ENCODE peak calls at places on chromosomes 3 and 15, in seven cellular contexts. D, M, Z, H, X, I and Y are unnamed samples. For H3K36me3, the result is how much of the 10 kb centered on the place peaks cover.

GRCh38 chr3:81544385-81544784 is 217.1 kb downstream of the GBE1 start:
- DNase-seq in D (no peak), M (no peak), Z (no peak), H (no peak), X (no peak), I (no peak), Y (no peak)

GRCh38 chr3:13021141-13021933 is 51.9 kb downstream of the IQSEC1 start:
- DNase-seq in D (no peak), M (no peak), Z (no peak), H (no peak), X (peak), I (peak), Y (no peak)

GRCh38 chr3:19734453-19734852 is 199.6 kb downstream of the EFHB start:
- DNase-seq in D (no peak), M (no peak), Z (no peak), H (no peak), X (no peak), I (no peak), Y (no peak)

GRCh38 chr3:36677331-36678007 is 86.9 kb downstream of the DCLK3 start:
- DNase-seq in D (no peak), M (peak), Z (no peak), H (peak), X (no peak), I (no peak), Y (peak)

GRCh38 chr15:62672268-62672667 is 370.3 kb upstream of the TPM1 start:
- DNase-seq in D (no peak), M (peak), Z (no peak), H (no peak), X (no peak), I (no peak), Y (no peak)

GRCh38 chr15:63218114-63218808 is 28.9 kb downstream of the RAB8B start:
- DNase-seq in D (peak), M (peak), Z (peak), H (no peak), X (no peak), I (no peak), Y (no peak)

GRCh38 chr3:134239538-134239937 is 11.1 kb downstream of the RYK start:
- DNase-seq in D (no peak), M (no peak), Z (no peak), H (no peak), X (no peak), I (no peak), Y (no peak)

GRCh38 chr15:29668120-29668602 is 154.1 kb downstream of the TJP1 start:
- DNase-seq in D (peak), M (peak), Z (peak), H (peak), X (peak), I (no peak), Y (peak)

GRCh38 chr3:46833346-46834300 is 29.6 kb downstream of the MYL3 start:
- DNase-seq in D (no peak), M (no peak), Z (no peak), H (no peak), X (no peak), I (no peak), Y (no peak)

GRCh38 chr3:128408693-128409620 is 57.7 kb downstream of the DNAJB8 start:
- DNase-seq in D (no peak), M (no peak), Z (no peak), H (no peak), X (peak), I (peak), Y (no peak)

GRCh38 chr3:188759516-188760005 is 412.2 kb upstream of the TPRG1 start:
- DNase-seq in D (no peak), M (no peak), Z (no peak), H (no peak), X (no peak), I (no peak), Y (no peak)

GRCh38 chr3:36025232-36025631 is 355.1 kb upstream of the STAC start:
- DNase-seq in D (no peak), M (no peak), Z (no peak), H (no peak), X (no peak), I (no peak), Y (no peak)

GRCh38 chr3:150013801-150014200 is 43.1 kb upstream of the PFN2 start:
- DNase-seq in D (no peak), M (no peak), Z (no peak), H (no peak), X (no peak), I (no peak), Y (no peak)

GRCh38 chr3:159114582-159114981 is 312.7 kb downstream of the MFSD1 start:
- DNase-seq in D (no peak), M (no peak), Z (no peak), H (no peak), X (no peak), I (no peak), Y (peak)

GRCh38 chr3:59388555-59389280 is 338.9 kb upstream of the CFAP20DC start:
- DNase-seq in D (no peak), M (no peak), Z (no peak), H (no peak), X (no peak), I (no peak), Y (no peak)

GRCh38 chr3:16288664-16289063 is 23.7 kb downstream of the OXNAD1 start:
- DNase-seq in D (no peak), M (no peak), Z (peak), H (no peak), X (no peak), I (peak), Y (no peak)

GRCh38 chr3:103976931-103977339 is 1389.8 kb upstream of the ALCAM start:
- DNase-seq in D (no peak), M (no peak), Z (no peak), H (no peak), X (no peak), I (no peak), Y (no peak)

GRCh38 chr3:10389995-10390394 is 69.1 kb upstream of the SEC13 start:
- DNase-seq in D (no peak), M (no peak), Z (no peak), H (no peak), X (no peak), I (no peak), Y (no peak)

GRCh38 chr15:50218691-50219090 is 36.7 kb downstream of the SLC27A2 start:
- DNase-seq in D (no peak), M (no peak), Z (no peak), H (no peak), X (no peak), I (no peak), Y (no peak)

GRCh38 chr15:65447145-65447544 is 24.4 kb upstream of the IGDCC4 start:
- DNase-seq in D (no peak), M (no peak), Z (no peak), H (no peak), X (no peak), I (no peak), Y (no peak)
- H3K36me3 ChIP-seq in D (under half), M (under half), Z (under half), H (under half), X (under half), I (half or more), Y (under half)

GRCh38 chr15:93017521-93017920 is 71.5 kb downstream of the RGMA start:
- DNase-seq in D (no peak), M (no peak), Z (no peak), H (no peak), X (no peak), I (no peak), Y (no peak)

GRCh38 chr15:93020976-93021772 is 67.8 kb downstream of the RGMA start:
- DNase-seq in D (no peak), M (no peak), Z (no peak), H (no peak), X (no peak), I (no peak), Y (no peak)

GRCh38 chr15:93019091-93019490 is 69.9 kb downstream of the RGMA start:
- DNase-seq in D (no peak), M (no peak), Z (no peak), H (no peak), X (no peak), I (no peak), Y (no peak)

GRCh38 chr15:93019971-93020370 is 69.0 kb downstream of the RGMA start:
- DNase-seq in D (no peak), M (no peak), Z (no peak), H (no peak), X (no peak), I (no peak), Y (no peak)

DNA sequence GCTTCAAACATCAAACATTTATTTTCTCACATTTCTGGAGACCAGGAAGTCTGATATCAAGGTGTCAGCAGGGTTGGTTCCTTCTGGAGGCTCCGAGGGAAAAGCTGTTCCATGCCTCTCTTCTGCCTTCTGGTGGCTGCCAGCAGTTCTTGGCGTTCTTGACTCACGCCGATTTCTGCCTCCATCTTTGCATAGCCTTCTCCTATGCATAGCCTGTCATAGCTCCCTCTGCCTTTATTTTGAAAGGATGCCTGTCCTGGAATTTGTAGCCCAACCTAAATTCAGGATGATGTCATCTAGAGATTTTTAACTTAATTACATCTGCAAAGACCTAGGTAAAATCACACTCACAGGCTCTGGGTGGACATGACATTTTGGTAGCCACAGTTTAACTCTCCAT is 70.4 kb downstream of the RGMA start:
- DNase-seq in D (no peak), M (no peak), Z (no peak), H (no peak), X (no peak), I (no peak), Y (peak)
- H3K36me3 ChIP-seq in D (under half), M (half or more), Z (half or more), H (half or more), X (under half), I (half or more), Y (half or more)

GRCh38 chr3:8563146-8563545 is 61.5 kb downstream of the LMCD1 start:
- DNase-seq in D (no peak), M (no peak), Z (no peak), H (no peak), X (no peak), I (no peak), Y (no peak)

GRCh38 chr3:8562081-8562595 is 60.5 kb downstream of the LMCD1 start:
- DNase-seq in D (no peak), M (no peak), Z (no peak), H (no peak), X (no peak), I (no peak), Y (no peak)

GRCh38 chr3:8565376-8565775 is 63.8 kb downstream of the LMCD1 start:
- DNase-seq in D (no peak), M (no peak), Z (no peak), H (no peak), X (no peak), I (no peak), Y (no peak)

GRCh38 chr3:8561365-8561764 is 59.7 kb downstream of the LMCD1 start:
- DNase-seq in D (no peak), M (no peak), Z (no peak), H (no peak), X (peak), I (peak), Y (no peak)

GRCh38 chr3:8563597-8563996 is 62.0 kb downstream of the LMCD1 start:
- DNase-seq in D (no peak), M (no peak), Z (no peak), H (no peak), X (no peak), I (no peak), Y (no peak)
- H3K36me3 ChIP-seq in D (under half), M (under half), Z (under half), H (under half), X (under half), I (half or more), Y (under half)

GRCh38 chr3:52694528-52695189 is 8.8 kb downstream of the GNL3 start:
- DNase-seq in D (no peak), M (no peak), Z (no peak), H (no peak), X (no peak), I (no peak), Y (no peak)
- H3K36me3 ChIP-seq in D (under half), M (half or more), Z (half or more), H (half or more), X (under half), I (half or more), Y (half or more)

DNA sequence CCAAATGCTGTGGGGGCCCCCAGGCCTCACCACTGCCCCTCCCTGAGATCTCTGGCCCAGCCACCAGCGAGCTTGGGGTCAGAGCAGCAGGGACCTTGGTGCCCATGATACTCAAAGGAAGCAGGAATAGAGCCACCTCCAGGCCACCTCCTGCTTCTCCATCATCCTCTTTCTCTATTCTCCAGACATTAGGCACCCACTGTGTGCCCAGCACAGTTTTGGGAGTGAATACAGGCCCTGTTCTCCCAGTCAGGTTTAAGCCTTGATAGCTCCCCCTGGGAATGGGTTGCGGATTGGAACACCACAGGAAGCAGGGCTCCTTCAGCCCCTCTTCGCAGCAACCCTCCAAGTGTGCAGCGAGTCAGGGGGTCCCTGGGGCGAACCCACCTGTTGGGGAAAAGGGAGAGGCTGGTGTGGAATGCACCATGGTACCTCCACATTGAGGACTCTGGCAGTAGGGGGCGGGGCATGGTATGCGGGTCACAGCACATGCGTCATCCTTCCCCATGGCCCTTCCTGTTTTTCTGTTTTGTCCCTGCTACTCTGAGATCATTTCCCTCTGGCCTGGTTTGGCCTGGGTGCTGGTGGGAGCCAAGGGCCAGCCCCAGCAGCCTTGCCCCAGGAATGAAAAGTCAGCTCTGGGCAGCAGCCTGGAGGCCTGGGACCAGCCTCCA is 14.2 kb upstream of the SEMA3B start:
- DNase-seq in D (no peak), M (peak), Z (no peak), H (no peak), X (no peak), I (peak), Y (no peak)
- H3K36me3 ChIP-seq in D (under half), M (half or more), Z (under half), H (under half), X (under half), I (half or more), Y (under half)

GRCh38 chr3:119927190-119927589 is 145.3 kb downstream of the NR1I2 start:
- DNase-seq in D (no peak), M (no peak), Z (no peak), H (no peak), X (no peak), I (no peak), Y (no peak)

GRCh38 chr3:119924111-119925094 is 142.5 kb downstream of the NR1I2 start:
- DNase-seq in D (no peak), M (no peak), Z (no peak), H (no peak), X (no peak), I (no peak), Y (no peak)

GRCh38 chr3:119933197-119933596 is 151.3 kb downstream of the NR1I2 start:
- DNase-seq in D (no peak), M (no peak), Z (no peak), H (no peak), X (no peak), I (no peak), Y (no peak)

GRCh38 chr3:119934250-119934649 is 152.3 kb downstream of the NR1I2 start:
- DNase-seq in D (no peak), M (no peak), Z (no peak), H (no peak), X (no peak), I (no peak), Y (no peak)

GRCh38 chr3:119930286-119930685 is 148.4 kb downstream of the NR1I2 start:
- DNase-seq in D (no peak), M (no peak), Z (no peak), H (no peak), X (no peak), I (no peak), Y (no peak)
- H3K36me3 ChIP-seq in D (under half), M (under half), Z (under half), H (under half), X (under half), I (under half), Y (under half)

DNA sequence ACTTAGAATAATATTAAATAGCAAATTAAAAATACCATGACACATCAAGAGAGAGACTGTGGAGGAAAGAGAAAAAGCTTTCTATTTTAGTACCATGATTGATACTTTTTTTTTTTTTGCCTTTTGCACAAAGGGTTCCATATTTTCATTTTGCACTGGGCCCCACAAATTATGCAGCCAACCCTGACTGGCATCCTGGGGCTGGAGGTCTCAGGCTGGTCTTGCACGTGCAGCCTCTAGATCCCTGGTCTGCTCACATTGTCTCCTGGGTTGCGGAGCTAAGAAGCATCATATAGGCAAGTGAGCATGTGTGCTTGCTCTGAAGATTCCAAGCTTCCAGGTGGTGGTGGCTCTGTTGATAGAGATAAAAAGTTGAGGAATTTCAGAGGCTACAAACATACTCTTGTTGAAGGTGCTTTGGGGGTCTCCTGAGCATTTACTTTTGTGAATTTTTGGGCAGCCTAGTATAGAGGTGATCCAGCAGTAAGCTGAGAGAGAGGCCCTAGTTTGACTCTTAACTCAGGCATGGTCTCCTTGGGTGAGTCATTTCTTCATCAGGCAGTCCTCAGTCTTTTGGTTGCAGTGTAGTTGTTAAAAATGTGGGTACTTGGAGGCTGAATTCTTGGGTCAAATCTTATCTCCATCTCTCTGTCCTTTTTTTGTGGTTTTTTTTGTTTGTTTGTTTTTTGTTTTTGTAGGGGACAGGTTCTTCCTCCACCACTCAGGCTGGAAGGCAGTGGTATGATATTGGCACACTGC is 31.3 kb downstream of the SMAD3 start:
- DNase-seq in D (no peak), M (no peak), Z (no peak), H (no peak), X (no peak), I (no peak), Y (no peak)
- H3K36me3 ChIP-seq in D (under half), M (half or more), Z (under half), H (under half), X (under half), I (under half), Y (under half)

GRCh38 chr3:193446975-193447602 is 68.5 kb upstream of the ATP13A5 start:
- DNase-seq in D (no peak), M (no peak), Z (no peak), H (no peak), X (no peak), I (no peak), Y (no peak)

GRCh38 chr3:193452338-193452737 is 73.8 kb upstream of the ATP13A5 start:
- DNase-seq in D (no peak), M (no peak), Z (peak), H (no peak), X (no peak), I (no peak), Y (peak)

DNA sequence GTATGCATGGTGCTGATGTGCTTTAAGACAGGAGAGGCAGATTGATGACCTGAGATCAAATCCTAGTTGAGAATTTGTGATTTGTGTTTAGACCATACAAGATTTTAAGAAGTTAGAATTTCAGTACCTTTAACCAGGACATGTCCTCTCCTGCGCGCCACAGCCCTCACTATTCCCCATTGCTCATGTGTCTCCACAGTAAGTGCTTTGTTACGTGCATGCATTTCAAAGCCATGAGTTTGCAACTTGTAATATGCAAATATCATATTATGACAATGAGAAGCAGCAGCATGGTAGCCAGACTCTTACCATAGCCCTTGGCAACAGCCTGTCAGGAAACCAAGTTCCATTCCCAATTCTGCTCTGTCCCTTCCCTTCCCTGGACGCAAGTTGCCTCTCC is 73.3 kb upstream of the ATP13A5 start:
- DNase-seq in D (no peak), M (no peak), Z (no peak), H (no peak), X (no peak), I (no peak), Y (no peak)
- H3K36me3 ChIP-seq in D (under half), M (under half), Z (under half), H (under half), X (under half), I (under half), Y (under half)

GRCh38 chr3:179376474-179376873 is 29.0 kb downstream of the MFN1 start:
- DNase-seq in D (no peak), M (no peak), Z (no peak), H (no peak), X (no peak), I (no peak), Y (no peak)
- H3K36me3 ChIP-seq in D (under half), M (under half), Z (under half), H (under half), X (under half), I (half or more), Y (under half)